ENCODE peak calls at places on chromosomes 6 and 20, in eight cellular contexts. O is HuH-7, G is sigmoid colon, J is aorta, C is ovary, B is cardiac muscle cell, Z is GM04504, D is hepatic stellate cell. E is an unnamed sample.

GRCh38 chr6:167501831-167502385 is 177.0 kb downstream of the TTLL2 start:
- DNase-seq in Z (no peak), B (peak; percentile 51), G (no peak), J (peak; percentile 49), O (peak; percentile 99), C (no peak), D (no peak), E (no peak)

GRCh38 chr6:117317261-117317660 is 51.9 kb downstream of the VGLL2 start:
- DNase-seq in B (peak; percentile 31), C (no peak), O (peak; percentile 39), J (no peak), D (no peak), Z (no peak), G (no peak), E (peak; percentile 1)

GRCh38 chr6:43584892-43585570 is 9.0 kb downstream of the POLH start:
- DNase-seq in B (no peak), O (no peak), G (no peak), C (no peak), Z (no peak), D (peak; percentile 28), J (no peak), E (no peak)

GRCh38 chr20:49633023-49633422 is 65.1 kb upstream of the PTGIS start:
- DNase-seq in D (no peak), O (no peak), B (no peak), C (no peak), G (no peak), Z (no peak), J (no peak), E (no peak)

GRCh38 chr20:38357653-38358207 is 11.4 kb downstream of the LBP start:
- DNase-seq in O (no peak), B (no peak), G (no peak), J (no peak), Z (no peak), C (no peak), D (no peak), E (no peak)

GRCh38 chr6:111600588-111601440 is 4.9 kb downstream of the TRAF3IP2 start:
- DNase-seq in B (no peak), O (no peak), C (no peak), D (no peak), Z (no peak), J (no peak), G (peak; percentile 75), E (no peak)

GRCh38 chr6:28458577-28458976 is 15.3 kb upstream of the ZSCAN23 start:
- DNase-seq in D (no peak), O (no peak), Z (no peak), G (no peak), B (no peak), J (no peak), C (no peak), E (no peak)

GRCh38 chr6:116461563-116462507 is 660 bp downstream of the CALHM6 start:
- DNase-seq in J (peak; percentile 85), Z (peak; percentile 23), O (no peak), D (peak; percentile 49), B (peak; percentile 71), G (peak; percentile 65), C (peak; percentile 41), E (no peak)

GRCh38 chr6:47135772-47136171 is 93.6 kb upstream of the ADGRF1 start:
- DNase-seq in O (no peak), C (no peak), G (no peak), Z (peak; percentile 43), B (no peak), D (no peak), J (no peak), E (peak; percentile 53)

GRCh38 chr6:28920281-28920680 is 3.5 kb downstream of the TRIM27 start:
- DNase-seq in Z (no peak), G (no peak), B (no peak), J (no peak), O (no peak), D (no peak), C (no peak), E (no peak)

GRCh38 chr20:43040427-43040826 is 149.3 kb downstream of the PTPRT start:
- DNase-seq in G (no peak), J (no peak), O (peak; percentile 26), D (no peak), B (peak; percentile 89), C (no peak), Z (no peak), E (no peak)

GRCh38 chr6:13924146-13924948 is 405 bp upstream of the RNF182 start:
- DNase-seq in B (peak; percentile 78), C (peak; percentile 28), G (no peak), Z (no peak), D (peak; percentile 11), O (peak; percentile 26), J (peak; percentile 83), E (no peak)

GRCh38 chr6:107697682-107698081 is 126.4 kb downstream of the SCML4 start:
- DNase-seq in O (no peak), D (peak; percentile 17), J (no peak), G (no peak), B (peak; percentile 64), Z (no peak), C (no peak), E (no peak)

GRCh38 chr20:4813076-4813838 is 91.5 kb downstream of the PRND start:
- DNase-seq in J (no peak), D (no peak), G (peak; percentile 68), O (no peak), C (peak; percentile 30), Z (no peak), B (no peak), E (no peak)

GRCh38 chr6:88780714-88781389 is 182.6 kb downstream of the RNGTT start:
- DNase-seq in B (peak; percentile 76), O (peak; percentile 27), G (peak; percentile 65), J (no peak), D (peak; percentile 5), C (peak; percentile 21), Z (peak; percentile 32), E (peak; percentile 53)

GRCh38 chr6:101290346-101290745 is 103.2 kb upstream of the GRIK2 start:
- DNase-seq in B (no peak), O (no peak), C (no peak), Z (peak; percentile 39), G (no peak), D (no peak), J (no peak), E (no peak)

GRCh38 chr20:25044660-25045342 is 13.1 kb downstream of the ACSS1 start:
- DNase-seq in O (no peak), D (no peak), J (peak; percentile 71), Z (no peak), B (no peak), G (peak; percentile 64), C (no peak), E (no peak)

GRCh38 chr20:8646026-8646425 is 422.9 kb upstream of the PLCB4 start:
- DNase-seq in O (no peak), B (no peak), G (no peak), Z (peak; percentile 88), C (no peak), J (no peak), D (no peak), E (peak; percentile 47)

GRCh38 chr6:158711264-158711663 is 61.4 kb downstream of the SYTL3 start:
- DNase-seq in D (no peak), B (no peak), O (no peak), J (no peak), C (no peak), G (peak; percentile 70), Z (no peak), E (no peak)

GRCh38 chr6:18182568-18182967 is 27.3 kb downstream of the KDM1B start:
- DNase-seq in Z (no peak), G (no peak), D (no peak), B (no peak), C (no peak), J (no peak), O (no peak), E (no peak)

GRCh38 chr6:138562691-138563090 is 63.4 kb upstream of the NHSL1 start:
- DNase-seq in O (no peak), B (no peak), G (no peak), Z (no peak), D (no peak), C (no peak), J (no peak), E (no peak)

GRCh38 chr6:110518281-110518623 is 41.8 kb upstream of the SLC22A16 start:
- DNase-seq in Z (no peak), D (peak; percentile 44), B (peak; percentile 45), J (no peak), C (no peak), G (no peak), O (peak; percentile 39), E (no peak)

GRCh38 chr6:135212020-135212806 is 31.1 kb downstream of the MYB start:
- DNase-seq in J (no peak), C (no peak), G (no peak), O (no peak), Z (peak; percentile 71), B (no peak), D (peak; percentile 21), E (peak; percentile 45)

GRCh38 chr6:157929765-157930319 is 51.8 kb upstream of the SYNJ2 start:
- DNase-seq in C (no peak), O (no peak), G (no peak), D (no peak), B (no peak), J (no peak), Z (no peak), E (no peak)

GRCh38 chr6:127464881-127465459 is 5.8 kb upstream of the KIAA0408 start:
- DNase-seq in Z (no peak), D (peak; percentile 60), J (peak; percentile 79), B (peak; percentile 77), O (peak; percentile 67), G (peak; percentile 88), C (peak; percentile 63), E (peak; percentile 57)

GRCh38 chr20:49747707-49748524 is 34.2 kb upstream of the B4GALT5 start:
- DNase-seq in B (no peak), G (peak; percentile 97), J (peak; percentile 92), C (peak; percentile 94), O (peak; percentile 46), D (no peak), Z (no peak), E (peak; percentile 73)

GRCh38 chr6:111603648-111604047 is 2.0 kb downstream of the TRAF3IP2 start:
- DNase-seq in G (no peak), D (no peak), B (no peak), C (no peak), O (no peak), Z (no peak), J (no peak), E (no peak)

GRCh38 chr6:77015350-77015749 is 447.9 kb downstream of the HTR1B start:
- DNase-seq in J (no peak), D (peak; percentile 6), Z (no peak), C (no peak), B (no peak), O (no peak), G (no peak), E (peak; percentile 40)

GRCh38 chr6:148758492-148758891 is 11.7 kb downstream of the UST start:
- DNase-seq in O (no peak), D (no peak), B (no peak), C (no peak), J (no peak), G (no peak), Z (no peak), E (no peak)

GRCh38 chr6:6717008-6717763 is 128.7 kb downstream of the LY86 start:
- DNase-seq in J (no peak), G (no peak), D (no peak), O (no peak), C (no peak), Z (no peak), B (no peak), E (no peak)

GRCh38 chr20:49894073-49894470 is 21.3 kb downstream of the SPATA2 start:
- DNase-seq in G (peak; percentile 36), Z (no peak), C (no peak), D (no peak), B (no peak), J (no peak), O (no peak), E (no peak)

GRCh38 chr20:24718696-24719095 is 230.4 kb upstream of the CST7 start:
- DNase-seq in G (no peak), D (no peak), B (no peak), C (no peak), O (no peak), Z (no peak), J (no peak), E (no peak)

GRCh38 chr6:20426177-20427082 is 24.8 kb downstream of the E2F3 start:
- DNase-seq in G (no peak), D (no peak), C (no peak), Z (no peak), J (no peak), O (no peak), B (no peak), E (no peak)

GRCh38 chr20:36573103-36573797 is at the start of gene TGIF2:
- DNase-seq in G (peak; percentile 92), D (peak; percentile 89), O (peak; percentile 97), Z (peak; percentile 49), B (peak; percentile 98), C (peak; percentile 90), J (peak; percentile 94), E (no peak)

E was measured in stromal cell of bone marrow.